ENCODE peak calls at places on chromosomes 2 and 18, in seven cellular contexts. K is AG08395; S is breast epithelium; T is stimulated activated naive CD8-positive, alpha-beta T cell treated with anti-CD3 and anti-CD28 coated beads, Interleukin-15, Interleukin-2, amounts not matched to agents 100 U/mL and 50 U/mL, for 24 hours; P is IMR-90; G is COLO829; I is activated T-cell treated with anti-CD3 and anti-CD28 coated beads for 24 hours. Y is an unnamed sample.

GRCh38 chr2:134721596-134721995 is 2.8 kb upstream of the TMEM163 start:
- DNase-seq in S (no peak), P (no peak), T (no peak), G (no peak), I (no peak), K (no peak), Y (no peak)

GRCh38 chr2:234974501-234975385 is 22.9 kb downstream of the SH3BP4 start:
- DNase-seq in T (no peak), I (no peak), G (no peak), P (peak), K (peak), S (peak), Y (no peak)

GRCh38 chr2:224646242-224646846 is 61.2 kb upstream of the CUL3 start:
- DNase-seq in P (peak), G (no peak), K (peak), T (no peak), S (no peak), I (no peak), Y (peak)

GRCh38 chr2:127453392-127454171 is 35.4 kb downstream of the PROC start:
- DNase-seq in S (no peak), P (no peak), I (no peak), T (no peak), G (no peak), K (peak), Y (peak)

GRCh38 chr2:212237350-212238095 is 301.1 kb downstream of the ERBB4 start:
- DNase-seq in P (no peak), T (no peak), I (no peak), G (no peak), S (no peak), K (no peak), Y (no peak)

GRCh38 chr2:105929506-105929905 is 184.8 kb downstream of the NCK2 start:
- DNase-seq in T (peak), S (no peak), I (peak), K (no peak), P (no peak), G (peak), Y (peak)

GRCh38 chr2:8796878-8797550 is 40.4 kb downstream of the KIDINS220 start:
- DNase-seq in T (no peak), I (no peak), S (no peak), K (no peak), G (no peak), P (no peak), Y (no peak)

GRCh38 chr2:18883626-18884456 is 294.5 kb upstream of the NT5C1B start:
- DNase-seq in G (no peak), T (no peak), I (no peak), P (peak), K (no peak), S (no peak), Y (peak)

GRCh38 chr18:34707670-34708069 is 2.4 kb upstream of the DTNA start:
- DNase-seq in P (peak), K (peak), I (no peak), S (peak), T (no peak), G (peak), Y (peak)

GRCh38 chr18:25279133-25279532 is 72.8 kb downstream of the ZNF521 start:
- DNase-seq in G (no peak), P (peak), T (no peak), S (no peak), K (no peak), I (no peak), Y (no peak)

GRCh38 chr2:60152226-60152833 is 401.1 kb downstream of the BCL11A start:
- DNase-seq in S (no peak), G (no peak), T (no peak), P (peak), K (peak), I (no peak), Y (peak)

GRCh38 chr18:7000484-7001096 is 117.0 kb downstream of the LAMA1 start:
- DNase-seq in I (no peak), K (peak), S (no peak), G (no peak), T (no peak), P (peak), Y (peak)

GRCh38 chr2:77746780-77747179 is 224.6 kb upstream of the LRRTM4 start:
- DNase-seq in S (no peak), G (peak), T (no peak), P (no peak), K (no peak), I (no peak), Y (peak)

GRCh38 chr2:98444436-98445166 is at the start of gene INPP4A:
- DNase-seq in I (peak), K (peak), T (peak), S (peak), P (peak), G (peak), Y (peak)

GRCh38 chr2:154827286-154827685 is 128.8 kb downstream of the KCNJ3 start:
- DNase-seq in K (no peak), I (no peak), S (no peak), G (no peak), T (no peak), P (no peak), Y (no peak)

GRCh38 chr2:50763776-50764175 is 268.2 kb downstream of the NRXN1 start:
- DNase-seq in S (no peak), T (no peak), I (no peak), P (peak), G (no peak), K (no peak), Y (no peak)

GRCh38 chr2:206936456-206937222 is 2.7 kb upstream of the CPO start:
- DNase-seq in I (no peak), G (no peak), P (no peak), T (no peak), K (no peak), S (no peak), Y (no peak)

GRCh38 chr2:9106338-9107167 is 100.1 kb upstream of the ASAP2 start:
- DNase-seq in P (no peak), I (no peak), S (no peak), K (no peak), G (no peak), T (no peak), Y (no peak)